ENCODE peak calls at places on chromosomes 1 and 21, in ten cellular contexts. Y is endothelial cell, F is SK-N-SH, R is RWPE1, I is neural crest cell, T is kidney epithelial cell, E is GM13977, X is tibial artery, L is AG10803, B is DND-41. C is an unnamed sample.

GRCh38 chr1:166884971-166885370 is 8.9 kb upstream of the TADA1 start:
- DNase-seq in Y (no peak), F (no peak), R (no peak), I (no peak), T (no peak), E (no peak), X (no peak), L (no peak), B (peak), C (no peak)

GRCh38 chr1:8777867-8778266 is 39.6 kb downstream of the RERE start:
- DNase-seq in Y (no peak), F (no peak), R (no peak), I (no peak), T (no peak), E (no peak), X (no peak), L (no peak), B (no peak), C (no peak)

GRCh38 chr1:64112281-64112680 is 91.1 kb upstream of the UBE2U start:
- DNase-seq in Y (no peak), F (no peak), R (peak), I (no peak), T (peak), E (no peak), X (no peak), L (peak), B (no peak), C (no peak)

GRCh38 chr1:24526940-24527542 is 24.4 kb downstream of the RCAN3 start:
- DNase-seq in Y (peak), F (peak), R (no peak), I (no peak), T (no peak), E (no peak), X (no peak), L (peak), B (peak), C (no peak)

GRCh38 chr1:35708179-35708891 is 10.3 kb downstream of the C1orf216 start:
- DNase-seq in Y (no peak), F (peak), R (no peak), I (no peak), T (no peak), E (peak), X (no peak), L (no peak), B (peak), C (no peak)

GRCh38 chr1:17215545-17215890 is 10.6 kb downstream of the PADI1 start:
- DNase-seq in Y (no peak), F (no peak), R (peak), I (no peak), T (no peak), E (no peak), X (no peak), L (no peak), B (no peak), C (no peak)

GRCh38 chr21:31281561-31281960 is 62.5 kb downstream of the TIAM1 start:
- DNase-seq in Y (no peak), F (no peak), R (no peak), I (no peak), T (no peak), E (no peak), X (no peak), L (no peak), B (no peak), C (no peak)

GRCh38 chr1:78676347-78676982 is 26.8 kb downstream of the IFI44 start:
- DNase-seq in Y (peak), F (peak), R (peak), I (peak), T (peak), E (peak), X (no peak), L (peak), B (peak), C (no peak)

GRCh38 chr1:43976045-43976444 is 1.3 kb downstream of the ATP6V0B start:
- DNase-seq in Y (no peak), F (peak), R (no peak), I (no peak), T (no peak), E (no peak), X (no peak), L (no peak), B (no peak), C (no peak)

GRCh38 chr1:107930292-107930691 is 34.7 kb downstream of the VAV3 start:
- DNase-seq in Y (no peak), F (no peak), R (no peak), I (no peak), T (no peak), E (no peak), X (no peak), L (no peak), B (no peak), C (no peak)

GRCh38 chr1:78432016-78432415 is 58.8 kb upstream of the PTGFR start:
- DNase-seq in Y (no peak), F (no peak), R (no peak), I (no peak), T (no peak), E (no peak), X (no peak), L (peak), B (no peak), C (no peak)

GRCh38 chr1:213385806-213386324 is 334.8 kb downstream of the RPS6KC1 start:
- DNase-seq in Y (no peak), F (no peak), R (no peak), I (no peak), T (no peak), E (no peak), X (no peak), L (no peak), B (no peak), C (no peak)

GRCh38 chr1:29502225-29502755 is 266.0 kb downstream of the PTPRU start:
- DNase-seq in Y (no peak), F (no peak), R (no peak), I (no peak), T (no peak), E (no peak), X (peak), L (no peak), B (no peak), C (no peak)

GRCh38 chr1:115572710-115573109 is 69.1 kb upstream of the VANGL1 start:
- DNase-seq in Y (no peak), F (no peak), R (no peak), I (no peak), T (no peak), E (no peak), X (no peak), L (no peak), B (no peak), C (no peak)

GRCh38 chr21:30769724-30770431 is 14.7 kb upstream of the KRTAP21-1 start:
- DNase-seq in Y (no peak), F (no peak), R (peak), I (no peak), T (no peak), E (no peak), X (no peak), L (no peak), B (no peak), C (no peak)

GRCh38 chr1:200240655-200241054 is 169.2 kb downstream of the ZNF281 start:
- DNase-seq in Y (peak), F (no peak), R (no peak), I (no peak), T (no peak), E (no peak), X (no peak), L (no peak), B (no peak), C (no peak)

GRCh38 chr1:91745649-91746383 is 140.1 kb downstream of the TGFBR3 start:
- DNase-seq in Y (no peak), F (no peak), R (peak), I (no peak), T (no peak), E (no peak), X (no peak), L (no peak), B (no peak), C (no peak)

GRCh38 chr1:234090212-234091064 is 186.0 kb downstream of the SLC35F3 start:
- DNase-seq in Y (no peak), F (no peak), R (no peak), I (no peak), T (no peak), E (no peak), X (no peak), L (no peak), B (no peak), C (no peak)

GRCh38 chr1:183284086-183284485 is 98.0 kb downstream of the LAMC2 start:
- DNase-seq in Y (no peak), F (no peak), R (no peak), I (no peak), T (no peak), E (no peak), X (no peak), L (no peak), B (no peak), C (no peak)

GRCh38 chr1:182601926-182602325 is 2.3 kb downstream of the RGS16 start:
- DNase-seq in Y (no peak), F (no peak), R (no peak), I (no peak), T (no peak), E (no peak), X (no peak), L (no peak), B (no peak), C (no peak)

GRCh38 chr21:37546949-37547614 is 180.5 kb downstream of the DYRK1A start:
- DNase-seq in Y (no peak), F (no peak), R (no peak), I (no peak), T (peak), E (no peak), X (no peak), L (peak), B (no peak), C (no peak)

GRCh38 chr1:230308039-230308438 is 118.1 kb downstream of the PGBD5 start:
- DNase-seq in Y (no peak), F (no peak), R (peak), I (no peak), T (peak), E (no peak), X (no peak), L (peak), B (no peak), C (no peak)

GRCh38 chr1:223142795-223143759 is at the start of gene TLR5:
- DNase-seq in Y (peak), F (peak), R (peak), I (peak), T (no peak), E (peak), X (peak), L (peak), B (peak), C (peak)

GRCh38 chr1:25561426-25562100 is 18.2 kb downstream of the LDLRAP1 start:
- DNase-seq in Y (no peak), F (no peak), R (no peak), I (no peak), T (no peak), E (no peak), X (no peak), L (no peak), B (no peak), C (no peak)

GRCh38 chr1:115348636-115349035 is 10.6 kb upstream of the NGF start:
- DNase-seq in Y (no peak), F (no peak), R (no peak), I (no peak), T (no peak), E (no peak), X (no peak), L (peak), B (no peak), C (no peak)

GRCh38 chr1:228393811-228394570 is 12.6 kb downstream of the TRIM11 start:
- DNase-seq in Y (no peak), F (no peak), R (no peak), I (no peak), T (no peak), E (no peak), X (peak), L (no peak), B (no peak), C (no peak)

GRCh38 chr1:69191280-69191679 is 376.4 kb upstream of the LRRC7 start:
- DNase-seq in Y (no peak), F (no peak), R (no peak), I (no peak), T (no peak), E (no peak), X (no peak), L (no peak), B (no peak), C (no peak)

GRCh38 chr21:32414579-32415358 is 2.3 kb downstream of the EVA1C start:
- DNase-seq in Y (no peak), F (peak), R (peak), I (no peak), T (no peak), E (no peak), X (no peak), L (no peak), B (no peak), C (no peak)

GRCh38 chr1:14067686-14068085 is 367.7 kb downstream of the PRDM2 start:
- DNase-seq in Y (no peak), F (no peak), R (no peak), I (no peak), T (no peak), E (no peak), X (no peak), L (no peak), B (no peak), C (no peak)

GRCh38 chr1:25341746-25342145 is 3.6 kb downstream of the TMEM50A start:
- DNase-seq in Y (no peak), F (no peak), R (no peak), I (no peak), T (no peak), E (no peak), X (no peak), L (no peak), B (no peak), C (no peak)

GRCh38 chr1:67767103-67767502 is 66.2 kb downstream of the GNG12 start:
- DNase-seq in Y (no peak), F (no peak), R (no peak), I (no peak), T (no peak), E (no peak), X (no peak), L (no peak), B (no peak), C (no peak)

GRCh38 chr1:231682761-231683160 is 56.2 kb downstream of the DISC1 start:
- DNase-seq in Y (no peak), F (no peak), R (no peak), I (no peak), T (no peak), E (no peak), X (no peak), L (no peak), B (no peak), C (no peak)

GRCh38 chr1:155077346-155077745 is 1.3 kb upstream of the EFNA3 start:
- DNase-seq in Y (no peak), F (no peak), R (no peak), I (no peak), T (no peak), E (no peak), X (no peak), L (no peak), B (no peak), C (no peak)

GRCh38 chr1:12496154-12496961 is 121.7 kb downstream of the DHRS3 start:
- DNase-seq in Y (no peak), F (peak), R (no peak), I (no peak), T (no peak), E (no peak), X (peak), L (no peak), B (no peak), C (no peak)

GRCh38 chr1:10867138-10867721 is 70.8 kb upstream of the CASZ1 start:
- DNase-seq in Y (peak), F (peak), R (peak), I (peak), T (no peak), E (peak), X (no peak), L (no peak), B (peak), C (no peak)

GRCh38 chr1:61914823-61915482 is 172.7 kb downstream of the PATJ start:
- DNase-seq in Y (no peak), F (no peak), R (no peak), I (no peak), T (no peak), E (no peak), X (no peak), L (no peak), B (no peak), C (no peak)

GRCh38 chr1:85438353-85438752 is 26.6 kb downstream of the DDAH1 start:
- DNase-seq in Y (no peak), F (no peak), R (no peak), I (no peak), T (no peak), E (no peak), X (no peak), L (peak), B (no peak), C (no peak)

DNA sequence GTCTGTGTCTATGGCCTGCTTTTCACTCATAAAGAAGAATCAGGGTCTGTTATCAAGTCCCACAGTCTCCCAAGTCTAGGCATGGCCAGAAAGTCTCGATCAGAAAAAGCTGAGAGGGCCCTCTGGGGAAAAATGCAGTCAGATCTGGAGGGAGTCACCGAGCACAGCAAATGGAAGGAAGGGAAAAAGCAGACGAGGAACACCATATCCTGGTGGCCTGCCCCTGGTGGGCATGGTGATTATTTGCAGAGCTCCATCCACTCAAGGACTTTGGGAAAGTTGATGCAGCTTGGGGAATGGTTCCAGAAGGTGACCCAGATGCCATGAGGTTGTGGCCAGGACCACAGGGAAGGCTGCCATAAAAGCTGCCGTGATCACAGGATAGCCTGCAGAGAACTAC is 189.1 kb downstream of the CLIC6 start:
- DNase-seq in Y (no peak), F (no peak), R (no peak), I (no peak), T (no peak), E (no peak), X (no peak), L (no peak), B (peak), C (no peak)
- TF ChIP-seq CTCF in Y (peak), F (peak), R (no peak), I (peak), T (peak), E (no peak), X (no peak), L (peak), B (peak), C (no peak)

GRCh38 chr21:17869115-17869514 is 50.0 kb upstream of the C21orf91 start:
- DNase-seq in Y (no peak), F (no peak), R (no peak), I (no peak), T (no peak), E (no peak), X (no peak), L (no peak), B (no peak), C (no peak)

DNA sequence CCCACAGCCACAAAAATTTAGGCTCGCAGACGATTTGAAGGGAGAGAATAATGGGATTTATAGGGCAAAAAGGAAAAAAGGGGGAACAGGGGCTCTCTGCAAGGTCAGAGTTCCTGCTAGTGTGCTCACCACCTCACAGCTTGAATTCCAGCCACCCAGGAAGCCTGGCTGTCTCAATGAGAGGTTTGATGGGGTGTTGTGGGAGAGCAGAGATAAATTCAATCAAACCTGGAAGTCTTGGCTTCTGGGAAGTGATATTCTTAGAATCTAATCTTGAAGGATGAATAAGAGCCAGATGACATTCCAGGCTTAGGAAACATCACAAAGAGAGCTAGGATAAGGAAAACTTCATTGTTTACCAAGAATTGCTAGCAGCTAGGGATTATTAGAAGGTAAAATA is 47.4 kb upstream of the C21orf91 start:
- DNase-seq in Y (no peak), F (no peak), R (no peak), I (no peak), T (no peak), E (no peak), X (no peak), L (no peak), B (no peak), C (no peak)
- TF ChIP-seq CTCF in Y (no peak), F (no peak), R (no peak), I (no peak), T (no peak), E (no peak), X (no peak), L (no peak), B (no peak), C (no peak)

DNA sequence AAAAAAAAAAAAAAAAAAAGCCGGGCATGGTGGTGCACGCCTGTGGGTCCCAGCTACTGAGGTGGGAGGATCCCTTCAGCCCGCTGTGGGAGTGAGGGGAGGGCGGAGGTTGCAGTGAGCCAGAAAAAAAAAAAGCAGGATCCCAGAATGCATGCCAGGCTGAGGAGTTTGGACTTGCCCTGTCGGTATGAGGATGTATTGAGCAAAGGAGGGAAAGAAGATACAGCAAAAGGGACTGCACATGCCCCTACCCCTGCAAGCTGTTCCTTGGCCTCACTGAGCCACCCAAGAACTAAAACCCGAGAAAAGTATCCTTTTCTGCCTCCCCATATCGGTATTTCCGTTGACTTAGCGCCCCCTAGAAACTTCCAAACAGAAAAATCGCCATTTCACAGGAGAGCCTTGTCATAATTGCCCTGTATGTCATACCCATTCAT is 1.3 kb upstream of the GPATCH4 start:
- DNase-seq in Y (no peak), F (no peak), R (peak), I (no peak), T (no peak), E (no peak), X (no peak), L (no peak), B (no peak), C (no peak)
- TF ChIP-seq CTCF in Y (peak), F (peak), R (peak), I (peak), T (peak), E (peak), X (no peak), L (peak), B (peak), C (peak)

GRCh38 chr1:209063816-209064664 is 519.5 kb upstream of the CAMK1G start:
- DNase-seq in Y (no peak), F (peak), R (no peak), I (no peak), T (no peak), E (no peak), X (no peak), L (no peak), B (no peak), C (no peak)
- TF ChIP-seq CTCF in Y (no peak), F (no peak), R (no peak), I (no peak), T (no peak), E (no peak), X (no peak), L (no peak), B (no peak), C (no peak)

GRCh38 chr1:45344491-45344890 is 4.3 kb upstream of the MUTYH start:
- DNase-seq in Y (no peak), F (no peak), R (no peak), I (no peak), T (no peak), E (no peak), X (no peak), L (no peak), B (no peak), C (no peak)

GRCh38 chr1:45339694-45340558 is at the start of the genes MUTYH and TOE1:
- DNase-seq in Y (peak), F (peak), R (peak), I (peak), T (peak), E (peak), X (peak), L (peak), B (peak), C (peak)

GRCh38 chr1:45337630-45338320 is 2.2 kb upstream of the TOE1 start:
- DNase-seq in Y (no peak), F (no peak), R (no peak), I (no peak), T (no peak), E (no peak), X (no peak), L (peak), B (no peak), C (no peak)

GRCh38 chr1:45345014-45345413 is 4.8 kb upstream of the MUTYH start:
- DNase-seq in Y (no peak), F (no peak), R (no peak), I (no peak), T (no peak), E (no peak), X (no peak), L (no peak), B (no peak), C (no peak)

GRCh38 chr1:45340816-45341215 is 576 bp upstream of the MUTYH start:
- DNase-seq in Y (no peak), F (peak), R (no peak), I (no peak), T (no peak), E (no peak), X (no peak), L (no peak), B (peak), C (no peak)
- TF ChIP-seq CTCF in Y (no peak), F (no peak), R (no peak), I (no peak), T (no peak), E (no peak), X (no peak), L (no peak), B (no peak), C (no peak)

DNA sequence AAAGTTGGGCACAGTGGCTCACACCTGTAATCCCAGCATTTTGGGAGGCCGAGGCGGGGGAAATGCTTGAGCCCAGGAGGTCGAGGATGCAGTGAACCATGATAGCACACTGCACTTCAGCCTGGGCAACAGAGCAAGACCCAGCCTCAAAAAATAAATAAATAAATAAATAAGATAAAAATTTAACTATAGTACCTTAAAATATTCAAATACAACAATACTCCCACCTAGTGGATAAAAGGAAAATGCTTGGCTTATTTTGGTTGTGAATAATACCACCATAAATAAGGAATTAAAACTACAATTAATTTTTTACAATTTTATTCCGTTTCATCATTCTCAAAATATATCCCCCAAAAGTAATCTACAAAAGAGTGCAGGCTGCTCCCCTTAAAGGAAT is 8.1 kb downstream of the PSMG1 start:
- DNase-seq in Y (no peak), F (no peak), R (no peak), I (no peak), T (no peak), E (no peak), X (no peak), L (peak), B (no peak), C (no peak)
- TF ChIP-seq CTCF in Y (peak), F (peak), R (no peak), I (peak), T (peak), E (peak), X (no peak), L (peak), B (peak), C (peak)